ENCODE peak calls at places on chromosomes 12 and 14, in four cellular contexts. One of them, this sample, is unnamed.

GRCh38 chr14:72619071-72619710 is 274.7 kb downstream of the DPF3 start:
- DNase-seq in neural progenitor cell: no peak
- DNase-seq in fibroblast of lung: no peak
- DNase-seq in IMR-90: no peak
- DNase-seq in this sample: no peak

GRCh38 chr14:52834440-52834842 is 43.0 kb upstream of the GNPNAT1 start:
- DNase-seq in IMR-90: peak
- DNase-seq in neural progenitor cell: no peak
- DNase-seq in fibroblast of lung: peak
- DNase-seq in this sample: peak

GRCh38 chr14:95085321-95085720 is 72.0 kb downstream of the DICER1 start:
- DNase-seq in IMR-90: no peak
- DNase-seq in fibroblast of lung: no peak
- DNase-seq in neural progenitor cell: no peak
- DNase-seq in this sample: no peak

GRCh38 chr12:128387811-128388422 is 120.9 kb downstream of the TMEM132C start:
- DNase-seq in neural progenitor cell: peak
- DNase-seq in IMR-90: no peak
- DNase-seq in fibroblast of lung: no peak
- DNase-seq in this sample: no peak

GRCh38 chr14:57009585-57010515 is 199.6 kb upstream of the OTX2 start:
- DNase-seq in neural progenitor cell: no peak
- DNase-seq in IMR-90: no peak
- DNase-seq in fibroblast of lung: no peak
- DNase-seq in this sample: no peak

GRCh38 chr14:55116246-55117030 is 12.6 kb upstream of the LGALS3 start:
- DNase-seq in IMR-90: no peak
- DNase-seq in fibroblast of lung: no peak
- DNase-seq in neural progenitor cell: no peak
- DNase-seq in this sample: no peak

GRCh38 chr12:19458733-19459132 is 19.4 kb downstream of the AEBP2 start:
- DNase-seq in neural progenitor cell: no peak
- DNase-seq in fibroblast of lung: no peak
- DNase-seq in IMR-90: no peak
- DNase-seq in this sample: no peak

GRCh38 chr12:57104292-57104910 is 6.8 kb downstream of the STAT6 start:
- DNase-seq in IMR-90: no peak
- DNase-seq in neural progenitor cell: no peak
- DNase-seq in fibroblast of lung: no peak
- DNase-seq in this sample: no peak

GRCh38 chr12:80858356-80858755 is 79.4 kb downstream of the LIN7A start:
- DNase-seq in IMR-90: no peak
- DNase-seq in fibroblast of lung: peak
- DNase-seq in neural progenitor cell: no peak
- DNase-seq in this sample: peak

GRCh38 chr12:109968032-109968420 is 28.1 kb downstream of the GIT2 start:
- DNase-seq in fibroblast of lung: no peak
- DNase-seq in neural progenitor cell: no peak
- DNase-seq in IMR-90: no peak
- DNase-seq in this sample: no peak

GRCh38 chr12:7042847-7043246 is 17.7 kb upstream of the C1S start:
- DNase-seq in neural progenitor cell: peak
- DNase-seq in fibroblast of lung: peak
- DNase-seq in IMR-90: peak
- DNase-seq in this sample: no peak

GRCh38 chr12:45928309-45928708 is 62.1 kb downstream of the SCAF11 start:
- DNase-seq in fibroblast of lung: no peak
- DNase-seq in IMR-90: no peak
- DNase-seq in neural progenitor cell: no peak
- DNase-seq in this sample: no peak

GRCh38 chr12:5915511-5915910 is 29.5 kb downstream of the ANO2 start:
- DNase-seq in IMR-90: no peak
- DNase-seq in fibroblast of lung: no peak
- DNase-seq in neural progenitor cell: no peak
- DNase-seq in this sample: no peak

GRCh38 chr14:68895304-68895703 is 83.8 kb downstream of the ACTN1 start:
- DNase-seq in IMR-90: no peak
- DNase-seq in fibroblast of lung: no peak
- DNase-seq in neural progenitor cell: no peak
- DNase-seq in this sample: no peak

GRCh38 chr14:68894802-68895201 is 84.3 kb downstream of the ACTN1 start:
- DNase-seq in IMR-90: peak
- DNase-seq in neural progenitor cell: no peak
- DNase-seq in fibroblast of lung: peak
- DNase-seq in this sample: peak

GRCh38 chr14:68894123-68894522 is 85.0 kb downstream of the ACTN1 start:
- DNase-seq in fibroblast of lung: peak
- DNase-seq in IMR-90: peak
- DNase-seq in neural progenitor cell: no peak
- DNase-seq in this sample: peak

GRCh38 chr14:68897559-68898160 is 81.4 kb downstream of the ACTN1 start:
- DNase-seq in neural progenitor cell: no peak
- DNase-seq in fibroblast of lung: no peak
- DNase-seq in IMR-90: no peak
- DNase-seq in this sample: no peak

DNA sequence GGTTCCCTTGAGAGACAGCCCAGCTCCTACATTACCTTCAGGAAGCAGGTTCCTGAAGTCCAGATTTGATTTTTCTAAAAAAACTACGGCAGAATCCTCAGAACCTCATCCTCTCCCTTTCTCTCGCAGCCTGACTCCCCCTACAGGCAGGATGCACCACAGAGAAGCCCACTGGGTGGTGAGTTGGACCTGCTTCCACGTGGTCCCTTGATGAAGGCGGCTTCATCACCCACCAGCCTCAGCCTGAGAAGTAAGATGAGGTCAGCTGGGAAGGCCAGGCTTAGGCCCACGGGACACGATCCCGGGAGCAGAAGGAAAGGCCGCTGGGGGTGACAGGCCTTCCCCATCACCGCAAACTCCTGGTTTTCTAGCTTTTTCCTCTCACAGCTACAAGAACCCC is 83.0 kb downstream of the ACTN1 start:
- DNase-seq in fibroblast of lung: no peak
- DNase-seq in IMR-90: no peak
- DNase-seq in neural progenitor cell: no peak
- DNase-seq in this sample: no peak
- TF ChIP-seq CTCF in fibroblast of lung: peak
- TF ChIP-seq CTCF in IMR-90: peak
- TF ChIP-seq CTCF in neural progenitor cell: peak
- TF ChIP-seq CTCF in this sample: peak

GRCh38 chr12:3311027-3311402 is 180.0 kb upstream of the PRMT8 start:
- DNase-seq in fibroblast of lung: peak
- DNase-seq in neural progenitor cell: no peak
- DNase-seq in IMR-90: no peak
- DNase-seq in this sample: peak
- H2AFZ ChIP-seq in fibroblast of lung: no peak
- H2AFZ ChIP-seq in neural progenitor cell: no peak
- H2AFZ ChIP-seq in IMR-90: no peak
- H2AFZ ChIP-seq in this sample: no peak

DNA sequence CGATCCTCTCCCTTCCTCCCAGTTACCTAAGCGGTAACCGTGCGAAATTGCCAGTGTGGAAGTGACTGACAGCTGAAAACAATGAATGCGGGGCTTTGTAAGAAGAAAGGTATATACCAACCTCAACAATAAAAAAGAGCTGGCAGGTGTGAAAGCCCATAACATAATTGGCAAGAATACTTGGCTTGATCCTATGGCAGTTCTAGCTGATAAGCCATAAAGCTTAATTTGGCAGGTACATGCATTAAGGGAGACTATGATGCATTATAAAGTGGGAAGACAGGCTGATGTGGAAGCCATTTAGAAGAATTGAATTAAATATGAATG is 71.4 kb downstream of the CRACR2A start:
- DNase-seq in neural progenitor cell: no peak
- DNase-seq in IMR-90: no peak
- DNase-seq in fibroblast of lung: no peak
- DNase-seq in this sample: no peak
- TF ChIP-seq CTCF in neural progenitor cell: no peak
- TF ChIP-seq CTCF in IMR-90: no peak
- TF ChIP-seq CTCF in fibroblast of lung: no peak
- TF ChIP-seq CTCF in this sample: no peak

GRCh38 chr12:125071456-125071855 is 6.2 kb downstream of the AACS start:
- DNase-seq in fibroblast of lung: no peak
- DNase-seq in neural progenitor cell: no peak
- DNase-seq in IMR-90: no peak
- DNase-seq in this sample: no peak

GRCh38 chr12:125068391-125068790 is 3.2 kb downstream of the AACS start:
- DNase-seq in neural progenitor cell: no peak
- DNase-seq in IMR-90: no peak
- DNase-seq in fibroblast of lung: no peak
- DNase-seq in this sample: no peak

GRCh38 chr12:125070661-125071390 is 5.6 kb downstream of the AACS start:
- DNase-seq in neural progenitor cell: no peak
- DNase-seq in fibroblast of lung: no peak
- DNase-seq in IMR-90: no peak
- DNase-seq in this sample: no peak

GRCh38 chr12:125069616-125070015 is 4.4 kb downstream of the AACS start:
- DNase-seq in neural progenitor cell: no peak
- DNase-seq in IMR-90: no peak
- DNase-seq in fibroblast of lung: no peak
- DNase-seq in this sample: no peak

DNA sequence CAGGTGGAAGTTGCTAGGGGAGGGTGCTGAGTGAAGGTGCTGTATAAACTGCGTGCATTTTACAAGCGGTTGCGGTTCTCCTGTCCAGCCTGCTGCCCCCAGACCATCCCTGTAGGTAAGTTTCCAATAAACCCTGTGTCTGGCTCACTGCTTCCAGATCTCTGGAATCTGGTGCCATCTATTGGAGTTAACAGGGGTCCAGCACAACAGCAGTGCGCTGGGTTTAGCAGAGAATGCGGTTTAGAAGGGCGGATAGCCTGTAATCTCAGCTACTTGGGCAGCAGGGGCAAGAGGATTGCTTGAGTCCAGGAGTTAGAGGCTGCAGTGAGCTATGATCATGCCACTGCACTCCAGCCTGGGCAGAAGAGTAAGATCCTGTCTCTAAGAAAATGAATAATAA is 4.9 kb downstream of the AACS start:
- DNase-seq in fibroblast of lung: peak
- DNase-seq in IMR-90: no peak
- DNase-seq in neural progenitor cell: peak
- DNase-seq in this sample: no peak
- H2AFZ ChIP-seq in fibroblast of lung: no peak
- H2AFZ ChIP-seq in IMR-90: no peak
- H2AFZ ChIP-seq in neural progenitor cell: no peak
- H2AFZ ChIP-seq in this sample: no peak

DNA sequence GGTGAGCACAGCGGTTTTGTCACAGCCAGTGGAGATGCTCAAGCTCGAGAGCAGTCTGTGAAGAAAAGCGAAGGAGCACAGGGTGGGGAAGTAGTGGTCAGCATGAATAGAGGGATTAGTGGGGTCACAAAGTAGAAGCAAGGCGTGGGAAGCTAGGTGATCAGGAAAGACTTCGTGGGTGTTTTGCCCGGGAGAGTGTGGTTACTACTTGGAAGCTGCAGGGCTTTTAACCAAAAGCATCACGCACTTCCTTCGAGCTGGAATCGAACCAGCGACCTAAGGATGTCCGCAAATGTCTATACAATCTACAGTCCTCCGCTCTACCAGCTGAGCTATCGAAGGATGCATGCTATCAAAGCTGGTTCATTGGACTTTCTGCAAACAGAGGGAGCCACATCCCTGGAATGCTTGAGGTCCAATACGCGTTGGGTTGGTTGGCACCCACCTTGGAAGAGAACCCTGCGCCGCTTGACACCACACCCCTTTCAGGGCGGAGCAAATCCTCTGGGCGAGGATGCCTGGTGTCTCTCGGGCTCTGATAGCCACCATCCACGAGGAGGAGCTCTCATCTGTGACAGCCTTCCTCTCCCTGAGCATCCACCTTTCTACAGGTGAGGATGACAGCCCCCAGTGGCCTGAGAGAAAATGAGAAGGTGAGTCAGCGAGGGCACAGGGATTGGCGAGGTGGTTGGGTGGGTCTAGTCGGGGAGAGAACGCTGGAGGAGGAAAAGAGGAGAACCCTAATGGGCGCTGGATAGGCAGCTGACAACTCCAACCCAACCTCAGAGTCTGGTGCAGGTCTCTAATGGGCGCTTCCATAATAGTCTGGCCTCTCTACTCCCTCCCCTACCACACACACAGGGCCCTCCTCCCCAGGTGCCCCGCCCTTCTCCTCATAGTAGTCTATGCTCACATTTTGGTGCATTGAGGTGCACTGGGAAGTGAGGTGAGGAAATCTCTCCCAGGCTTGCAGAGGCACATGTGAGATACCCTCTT is 16.0 kb upstream of the OR6S1 start:
- DNase-seq in neural progenitor cell: peak
- DNase-seq in fibroblast of lung: no peak
- DNase-seq in IMR-90: peak
- DNase-seq in this sample: no peak
- TF ChIP-seq CTCF in neural progenitor cell: peak
- TF ChIP-seq CTCF in fibroblast of lung: no peak
- TF ChIP-seq CTCF in IMR-90: peak
- TF ChIP-seq CTCF in this sample: no peak

DNA sequence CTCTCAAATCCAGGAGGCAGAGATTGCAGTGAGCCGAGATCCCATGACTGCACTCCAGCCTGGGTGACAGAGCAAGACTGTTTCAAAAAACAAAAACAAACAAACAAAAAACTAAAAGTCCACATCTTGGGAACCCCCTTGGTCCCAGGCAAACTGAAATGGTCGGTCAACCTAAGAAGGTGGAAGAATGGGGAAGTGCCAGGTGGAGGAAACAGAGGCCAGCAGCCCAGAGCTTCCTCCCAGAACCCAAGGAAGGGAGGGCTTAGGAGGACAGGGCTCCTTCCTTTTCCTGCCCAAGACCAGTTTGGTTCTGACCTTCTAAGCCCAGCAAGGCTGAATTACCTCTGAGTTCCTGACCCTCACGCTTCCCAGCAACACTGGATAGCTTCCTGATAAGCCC is 121.0 kb upstream of the FUT8 start:
- DNase-seq in neural progenitor cell: no peak
- DNase-seq in fibroblast of lung: no peak
- DNase-seq in IMR-90: no peak
- DNase-seq in this sample: no peak
- H2AFZ ChIP-seq in neural progenitor cell: no peak
- H2AFZ ChIP-seq in fibroblast of lung: no peak
- H2AFZ ChIP-seq in IMR-90: peak
- H2AFZ ChIP-seq in this sample: no peak